ENCODE peak calls at places on chromosomes 1 and 21, in four cellular contexts. P is GM12878, B is H1, L is HepG2. S is an unnamed sample.

GRCh38 chr1:114347431-114348209 is 163.4 kb downstream of the TRIM33 start:
- DNase-seq in P (no peak), B (peak; percentile 36), L (no peak), S (no peak)

GRCh38 chr1:88731475-88731874 is 47.4 kb downstream of the PKN2 start:
- DNase-seq in P (no peak), B (no peak), L (no peak), S (no peak)

GRCh38 chr1:246661451-246661850 is 62.8 kb upstream of the SCCPDH start:
- DNase-seq in P (no peak), B (no peak), L (no peak), S (no peak)

GRCh38 chr1:211813590-211813989 is 17.0 kb downstream of the LPGAT1 start:
- DNase-seq in P (no peak), B (no peak), L (no peak), S (no peak)

GRCh38 chr1:832136-832535 is 91.6 kb upstream of the SAMD11 start:
- DNase-seq in P (no peak), B (no peak), L (no peak), S (no peak)

GRCh38 chr1:110672753-110673108 is 2.0 kb downstream of the KCNA3 start:
- DNase-seq in P (peak; percentile 37), B (no peak), L (no peak), S (no peak)

GRCh38 chr1:55070765-55071164 is 31.4 kb downstream of the PCSK9 start:
- DNase-seq in P (no peak), B (no peak), L (no peak), S (no peak)

GRCh38 chr1:230300322-230301301 is 125.5 kb downstream of the PGBD5 start:
- DNase-seq in P (no peak), B (no peak), L (no peak), S (no peak)

GRCh38 chr1:25700124-25700523 is 83.5 kb downstream of the MAN1C1 start:
- DNase-seq in P (no peak), B (no peak), L (no peak), S (no peak)

GRCh38 chr1:201585901-201586300 is 47.0 kb downstream of the NAV1 start:
- DNase-seq in P (no peak), B (no peak), L (no peak), S (no peak)

GRCh38 chr1:228146761-228147693 is 2.7 kb upstream of the GJC2 start:
- DNase-seq in P (no peak), B (no peak), L (no peak), S (no peak)

GRCh38 chr1:31112223-31112622 is 46.7 kb upstream of the PUM1 start:
- DNase-seq in P (no peak), B (no peak), L (no peak), S (no peak)

GRCh38 chr1:239250353-239251035 is 135.9 kb upstream of the CHRM3 start:
- DNase-seq in P (no peak), B (no peak), L (no peak), S (no peak)
- TF ChIP-seq SUZ12 in P (no peak), B (no peak), L (no peak), S (no peak)

GRCh38 chr1:116276532-116276931 is 96.5 kb upstream of the ATP1A1 start:
- DNase-seq in P (no peak), B (no peak), L (no peak), S (no peak)

GRCh38 chr1:116268211-116268610 is 104.8 kb upstream of the ATP1A1 start:
- DNase-seq in P (no peak), B (no peak), L (no peak), S (no peak)

GRCh38 chr1:116270316-116271057 is 102.6 kb upstream of the ATP1A1 start:
- DNase-seq in P (no peak), B (no peak), L (no peak), S (no peak)

GRCh38 chr1:116277840-116278540 is 95.1 kb upstream of the ATP1A1 start:
- DNase-seq in P (no peak), B (no peak), L (no peak), S (no peak)

GRCh38 chr1:116273042-116273783 is 99.8 kb upstream of the ATP1A1 start:
- DNase-seq in P (no peak), B (no peak), L (peak; percentile 60), S (no peak)
- TF ChIP-seq YY1 in P (no peak), B (no peak), L (no peak), S (no peak)

GRCh38 chr1:152166966-152167365 is 7.9 kb upstream of the RPTN start:
- DNase-seq in P (no peak), B (no peak), L (no peak), S (no peak)
- H3K4me1 ChIP-seq in P (peaks cover 14% of the 10 kb centered on the region), B (no peaks in the 10 kb centered on the region), L (peaks cover 10% of the 10 kb centered on the region), S (no peaks in the 10 kb centered on the region)

GRCh38 chr1:203287896-203288295 is 17.4 kb upstream of the BTG2 start:
- DNase-seq in P (no peak), B (no peak), L (no peak), S (no peak)

GRCh38 chr1:203288351-203288894 is 16.9 kb upstream of the BTG2 start:
- DNase-seq in P (no peak), B (no peak), L (no peak), S (no peak)

GRCh38 chr1:203286161-203286984 is 18.9 kb upstream of the BTG2 start:
- DNase-seq in P (no peak), B (no peak), L (no peak), S (no peak)

GRCh38 chr1:203289281-203289981 is 15.9 kb upstream of the BTG2 start:
- DNase-seq in P (peak; percentile 99), B (no peak), L (no peak), S (no peak)

GRCh38 chr1:203287109-203287893 is 18.0 kb upstream of the BTG2 start:
- DNase-seq in P (peak; percentile 98), B (no peak), L (no peak), S (no peak)
- TF ChIP-seq SUZ12 in P (no peak), B (no peak), L (no peak), S (no peak)

DNA sequence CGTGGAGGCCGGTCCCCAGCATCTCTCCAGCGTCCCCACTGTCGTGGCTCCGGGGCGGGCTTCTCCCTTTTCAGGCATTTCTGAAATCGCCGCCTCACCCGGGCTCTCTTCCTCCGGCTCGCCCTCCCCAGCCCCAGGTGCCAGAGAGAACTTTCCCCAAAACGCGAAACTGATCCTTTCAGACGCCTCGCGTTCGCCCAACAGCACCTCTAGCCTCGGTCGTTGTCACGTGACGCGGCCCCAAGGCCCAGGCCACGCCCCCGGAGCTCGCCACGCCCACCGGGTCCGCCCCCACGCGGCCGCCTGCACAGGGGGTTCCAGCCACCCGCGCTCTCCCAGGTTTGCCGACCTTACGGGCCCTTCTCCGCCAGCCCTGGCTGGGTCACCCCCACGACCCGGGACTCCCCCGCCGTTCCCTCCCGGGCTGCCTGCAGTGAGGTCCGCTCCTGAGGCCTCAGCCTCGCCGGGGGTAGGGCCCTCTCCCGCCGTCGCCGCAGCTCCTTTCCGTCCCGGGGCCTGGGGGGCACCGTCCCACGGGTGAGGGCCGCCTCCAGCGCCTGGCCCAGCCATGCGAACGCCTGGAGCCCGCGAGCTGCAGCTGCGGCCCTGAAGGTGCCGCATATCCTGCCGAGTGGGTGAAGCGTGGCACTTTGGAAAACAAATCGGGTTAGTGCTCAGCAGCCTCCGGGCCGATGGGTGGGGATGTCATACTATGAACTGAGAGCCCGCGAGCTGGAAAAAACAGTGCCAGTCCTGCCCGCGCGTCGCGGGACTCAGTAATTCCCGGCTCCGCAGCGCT is 21.0 kb downstream of the H3-3A start:
- DNase-seq in P (peak; percentile 38), B (peak; percentile 98), L (peak; percentile 56), S (peak; percentile 67)
- TF ChIP-seq YY1 in P (no peak), B (no peak), L (peak; percentile 26), S (no peak)

DNA sequence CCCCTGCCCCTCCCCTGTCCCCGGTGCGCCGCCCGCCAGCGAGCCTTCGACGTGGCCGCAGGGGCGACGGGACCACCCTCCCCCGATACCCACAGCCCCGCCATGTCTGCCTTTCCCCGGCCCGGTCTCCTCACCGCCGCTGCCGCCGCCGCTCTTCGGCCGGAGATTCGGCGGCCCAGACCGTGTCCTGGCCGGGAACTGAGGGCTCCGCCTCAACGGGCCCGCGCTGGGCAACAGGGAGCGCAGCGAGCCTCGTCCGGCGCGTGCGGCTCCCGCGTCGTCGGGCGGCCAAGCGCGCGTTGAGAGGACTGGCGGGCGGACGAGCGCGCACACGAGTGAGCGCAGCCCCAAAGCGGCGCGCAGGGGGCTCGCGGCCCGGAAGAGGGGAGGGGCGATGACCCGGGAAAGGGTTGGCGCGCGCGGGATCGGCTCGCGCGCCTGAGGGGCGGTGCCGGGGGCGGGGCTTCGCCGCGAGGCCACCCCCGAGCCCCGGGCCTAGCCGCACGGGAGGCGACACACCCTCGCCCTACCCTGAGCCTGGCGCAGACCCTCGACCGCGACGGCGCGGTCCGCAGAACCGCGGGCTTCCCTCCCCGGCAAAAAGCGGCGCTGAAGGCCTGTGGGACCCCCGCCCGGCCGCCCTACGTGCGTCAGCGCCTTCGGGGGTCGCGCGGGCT is at the start of gene BTG3:
- DNase-seq in P (no peak), B (peak; percentile 88), L (peak; percentile 47), S (peak; percentile 77)
- H3K4me1 ChIP-seq in P (peaks cover 4% of the 10 kb centered on the region), B (no peaks in the 10 kb centered on the region), L (peaks cover 37% of the 10 kb centered on the region), S (no peaks in the 10 kb centered on the region)

DNA sequence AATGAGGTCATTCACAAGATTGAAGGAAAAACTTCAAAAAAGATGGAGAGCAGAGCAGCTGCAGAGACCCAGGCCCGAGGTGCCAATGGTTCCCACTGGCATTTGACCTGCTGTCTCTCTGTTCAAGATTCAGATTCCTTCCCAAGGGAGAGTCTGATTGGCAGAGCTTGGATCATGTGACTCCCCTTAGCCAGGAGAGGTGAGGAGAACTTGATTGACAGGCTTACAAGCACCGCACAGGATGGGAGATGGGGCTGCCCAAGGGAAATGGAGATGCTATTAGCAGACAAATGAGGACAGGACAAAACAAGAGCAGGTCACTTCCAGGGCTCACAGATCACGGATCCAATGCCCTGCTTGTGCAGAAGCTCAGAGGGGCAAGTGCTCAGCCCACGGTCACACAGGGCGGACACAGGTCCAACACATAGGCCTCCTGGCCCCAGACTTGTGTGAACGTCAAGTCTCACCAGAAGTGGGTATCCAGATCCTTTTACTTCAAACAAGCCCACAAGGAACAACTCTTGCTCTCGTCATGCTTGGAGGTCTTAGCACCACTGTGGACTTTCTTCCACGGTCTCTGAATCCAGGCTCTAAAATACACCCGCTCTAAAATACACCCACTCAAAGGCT is 275.0 kb downstream of the RRAGC start:
- DNase-seq in P (no peak), B (no peak), L (no peak), S (no peak)
- TF ChIP-seq SUZ12 in P (no peak), B (no peak), L (no peak), S (no peak)

S was measured in NT2/D1.